ENCODE peak calls at places on chromosomes 5 and 9, in eight cellular contexts. One of them, this sample, is unnamed.

GRCh38 chr5:1405121-1405520 is 40.1 kb downstream of the SLC6A3 start:
- DNase-seq in NCI-H1092 treated with DMSO at 0.1 percent for 48 hours: no peak
- DNase-seq in ACHN: no peak
- DNase-seq in neural progenitor cell: no peak
- DNase-seq in hypothalamus: no peak
- DNase-seq in posterior vena cava: peak; percentile 74
- DNase-seq in stimulated activated CD8-positive, alpha-beta memory T cell treated with anti-CD3 and anti-CD28 coated beads, Interleukin-2, amount 100 ng/mL, for 48 hours: no peak
- DNase-seq in LHCN-M2: no peak
- DNase-seq in this sample: no peak

GRCh38 chr5:27748847-27749246 is 710.5 kb upstream of the CDH9 start:
- DNase-seq in ACHN: no peak
- DNase-seq in LHCN-M2: peak; percentile 44
- DNase-seq in NCI-H1092 treated with DMSO at 0.1 percent for 48 hours: no peak
- DNase-seq in neural progenitor cell: no peak
- DNase-seq in posterior vena cava: no peak
- DNase-seq in stimulated activated CD8-positive, alpha-beta memory T cell treated with anti-CD3 and anti-CD28 coated beads, Interleukin-2, amount 100 ng/mL, for 48 hours: no peak
- DNase-seq in hypothalamus: no peak
- DNase-seq in this sample: no peak

GRCh38 chr5:39209924-39210323 is 9.4 kb downstream of the FYB1 start:
- DNase-seq in LHCN-M2: no peak
- DNase-seq in NCI-H1092 treated with DMSO at 0.1 percent for 48 hours: no peak
- DNase-seq in stimulated activated CD8-positive, alpha-beta memory T cell treated with anti-CD3 and anti-CD28 coated beads, Interleukin-2, amount 100 ng/mL, for 48 hours: peak; percentile 61
- DNase-seq in ACHN: no peak
- DNase-seq in neural progenitor cell: no peak
- DNase-seq in hypothalamus: no peak
- DNase-seq in posterior vena cava: no peak
- DNase-seq in this sample: peak; percentile 37

GRCh38 chr9:115208503-115208902 is 90.5 kb upstream of the TNC start:
- DNase-seq in posterior vena cava: no peak
- DNase-seq in stimulated activated CD8-positive, alpha-beta memory T cell treated with anti-CD3 and anti-CD28 coated beads, Interleukin-2, amount 100 ng/mL, for 48 hours: no peak
- DNase-seq in neural progenitor cell: no peak
- DNase-seq in ACHN: no peak
- DNase-seq in NCI-H1092 treated with DMSO at 0.1 percent for 48 hours: no peak
- DNase-seq in LHCN-M2: peak; percentile 37
- DNase-seq in hypothalamus: no peak
- DNase-seq in this sample: no peak

GRCh38 chr9:70607926-70608325 is 193.5 kb upstream of the KLF9 start:
- DNase-seq in stimulated activated CD8-positive, alpha-beta memory T cell treated with anti-CD3 and anti-CD28 coated beads, Interleukin-2, amount 100 ng/mL, for 48 hours: no peak
- DNase-seq in ACHN: no peak
- DNase-seq in neural progenitor cell: no peak
- DNase-seq in LHCN-M2: no peak
- DNase-seq in NCI-H1092 treated with DMSO at 0.1 percent for 48 hours: no peak
- DNase-seq in posterior vena cava: no peak
- DNase-seq in hypothalamus: no peak
- DNase-seq in this sample: no peak

GRCh38 chr5:175690025-175690424 is 32.2 kb downstream of the HRH2 start:
- DNase-seq in ACHN: no peak
- DNase-seq in NCI-H1092 treated with DMSO at 0.1 percent for 48 hours: no peak
- DNase-seq in stimulated activated CD8-positive, alpha-beta memory T cell treated with anti-CD3 and anti-CD28 coated beads, Interleukin-2, amount 100 ng/mL, for 48 hours: no peak
- DNase-seq in posterior vena cava: peak; percentile 69
- DNase-seq in hypothalamus: no peak
- DNase-seq in neural progenitor cell: no peak
- DNase-seq in LHCN-M2: no peak
- DNase-seq in this sample: no peak

GRCh38 chr5:67003373-67003905 is 193.2 kb downstream of the CD180 start:
- DNase-seq in hypothalamus: no peak
- DNase-seq in LHCN-M2: no peak
- DNase-seq in posterior vena cava: no peak
- DNase-seq in NCI-H1092 treated with DMSO at 0.1 percent for 48 hours: no peak
- DNase-seq in stimulated activated CD8-positive, alpha-beta memory T cell treated with anti-CD3 and anti-CD28 coated beads, Interleukin-2, amount 100 ng/mL, for 48 hours: no peak
- DNase-seq in ACHN: no peak
- DNase-seq in neural progenitor cell: no peak
- DNase-seq in this sample: no peak

GRCh38 chr9:37676411-37676830 is 25.7 kb downstream of the FRMPD1 start:
- DNase-seq in ACHN: no peak
- DNase-seq in neural progenitor cell: peak; percentile 58
- DNase-seq in posterior vena cava: no peak
- DNase-seq in NCI-H1092 treated with DMSO at 0.1 percent for 48 hours: peak; percentile 95
- DNase-seq in LHCN-M2: peak; percentile 99
- DNase-seq in stimulated activated CD8-positive, alpha-beta memory T cell treated with anti-CD3 and anti-CD28 coated beads, Interleukin-2, amount 100 ng/mL, for 48 hours: no peak
- DNase-seq in hypothalamus: peak; percentile 11
- DNase-seq in this sample: no peak

GRCh38 chr9:125784286-125785049 is 37.3 kb downstream of the PBX3 start:
- DNase-seq in neural progenitor cell: no peak
- DNase-seq in stimulated activated CD8-positive, alpha-beta memory T cell treated with anti-CD3 and anti-CD28 coated beads, Interleukin-2, amount 100 ng/mL, for 48 hours: no peak
- DNase-seq in LHCN-M2: peak; percentile 75
- DNase-seq in hypothalamus: no peak
- DNase-seq in ACHN: no peak
- DNase-seq in NCI-H1092 treated with DMSO at 0.1 percent for 48 hours: no peak
- DNase-seq in posterior vena cava: no peak
- DNase-seq in this sample: no peak

GRCh38 chr5:100562821-100563220 is 27.6 kb downstream of the FAM174A start:
- DNase-seq in posterior vena cava: no peak
- DNase-seq in NCI-H1092 treated with DMSO at 0.1 percent for 48 hours: no peak
- DNase-seq in hypothalamus: no peak
- DNase-seq in stimulated activated CD8-positive, alpha-beta memory T cell treated with anti-CD3 and anti-CD28 coated beads, Interleukin-2, amount 100 ng/mL, for 48 hours: no peak
- DNase-seq in neural progenitor cell: no peak
- DNase-seq in ACHN: no peak
- DNase-seq in LHCN-M2: no peak
- DNase-seq in this sample: no peak

GRCh38 chr5:78699565-78700143 is 51.1 kb upstream of the LHFPL2 start:
- DNase-seq in stimulated activated CD8-positive, alpha-beta memory T cell treated with anti-CD3 and anti-CD28 coated beads, Interleukin-2, amount 100 ng/mL, for 48 hours: no peak
- DNase-seq in posterior vena cava: peak; percentile 81
- DNase-seq in LHCN-M2: peak; percentile 89
- DNase-seq in NCI-H1092 treated with DMSO at 0.1 percent for 48 hours: no peak
- DNase-seq in ACHN: peak; percentile 64
- DNase-seq in neural progenitor cell: no peak
- DNase-seq in hypothalamus: no peak
- DNase-seq in this sample: no peak

GRCh38 chr9:1256178-1256577 is 206.0 kb downstream of the DMRT2 start:
- DNase-seq in LHCN-M2: no peak
- DNase-seq in hypothalamus: no peak
- DNase-seq in NCI-H1092 treated with DMSO at 0.1 percent for 48 hours: no peak
- DNase-seq in stimulated activated CD8-positive, alpha-beta memory T cell treated with anti-CD3 and anti-CD28 coated beads, Interleukin-2, amount 100 ng/mL, for 48 hours: no peak
- DNase-seq in posterior vena cava: no peak
- DNase-seq in neural progenitor cell: no peak
- DNase-seq in ACHN: no peak
- DNase-seq in this sample: no peak

GRCh38 chr9:124293712-124294504 is 36.2 kb downstream of the NEK6 start:
- DNase-seq in LHCN-M2: no peak
- DNase-seq in stimulated activated CD8-positive, alpha-beta memory T cell treated with anti-CD3 and anti-CD28 coated beads, Interleukin-2, amount 100 ng/mL, for 48 hours: no peak
- DNase-seq in NCI-H1092 treated with DMSO at 0.1 percent for 48 hours: no peak
- DNase-seq in posterior vena cava: no peak
- DNase-seq in neural progenitor cell: no peak
- DNase-seq in ACHN: no peak
- DNase-seq in hypothalamus: no peak
- DNase-seq in this sample: no peak